ENCODE peak calls at places on chromosomes 7 and 10, in six cellular contexts. Y is stimulated activated CD4-positive, alpha-beta T cell treated with anti-CD3 and anti-CD28 coated beads, Interleukin-12 subunit alpha, Interleukin-12 subunit beta, amount 100 ng/mL, for 4 hours; W is psoas muscle; F is NCI-H1105 treated with DMSO at 0.1 percent for 48 hours; P is hepatic stellate cell; K is LoVo. B is an unnamed sample.

GRCh38 chr10:101217450-101218281 is 11.6 kb downstream of the LBX1 start:
- DNase-seq in K (no peak), W (no peak), P (peak), F (no peak), Y (no peak), B (peak)

GRCh38 chr7:91240546-91240945 is 23.7 kb upstream of the FZD1 start:
- DNase-seq in P (no peak), W (no peak), F (no peak), Y (no peak), K (no peak), B (no peak)

GRCh38 chr7:121202834-121203233 is 126.0 kb upstream of the WNT16 start:
- DNase-seq in F (no peak), K (no peak), Y (no peak), P (no peak), W (no peak), B (no peak)

GRCh38 chr10:64201936-64202335 is 680.7 kb downstream of the REEP3 start:
- DNase-seq in P (no peak), K (no peak), Y (no peak), W (no peak), F (no peak), B (no peak)

GRCh38 chr7:133815677-133816210 is 311.4 kb upstream of the LRGUK start:
- DNase-seq in Y (no peak), K (no peak), F (no peak), P (peak), W (no peak), B (no peak)

GRCh38 chr7:43825391-43825808 is 43.9 kb downstream of the MRPS24 start:
- DNase-seq in P (no peak), Y (no peak), F (no peak), K (no peak), W (no peak), B (no peak)

GRCh38 chr7:148142660-148143248 is 447.8 kb upstream of the C7orf33 start:
- DNase-seq in W (no peak), P (peak), K (peak), Y (no peak), F (peak), B (peak)

GRCh38 chr7:55028011-55028410 is 9.2 kb downstream of the EGFR start:
- DNase-seq in F (no peak), W (no peak), P (no peak), K (no peak), Y (no peak), B (no peak)

GRCh38 chr10:89442347-89442746 is 28.0 kb downstream of the IFIT5 start:
- DNase-seq in K (no peak), W (no peak), Y (no peak), P (no peak), F (no peak), B (no peak)

GRCh38 chr7:115775981-115776380 is 254.6 kb downstream of the TFEC start:
- DNase-seq in Y (no peak), P (no peak), W (no peak), K (peak), F (no peak), B (no peak)

GRCh38 chr7:2196381-2197378 is 36.1 kb downstream of the MAD1L1 start:
- DNase-seq in F (no peak), Y (no peak), P (no peak), K (no peak), W (no peak), B (no peak)